ENCODE peak calls at places on chromosomes 13 and 19, in eight cellular contexts. Q is lower lobe of right lung, L is ascending aorta, I is CD14-positive monocyte, N is endothelial cell, F is tibial nerve, K is WTC11, V is AG09319. D is an unnamed sample.

GRCh38 chr13:74251778-74252519 is 117.7 kb upstream of the KLF12 start:
- DNase-seq in V (no peak), I (no peak), N (no peak), Q (no peak), L (no peak), F (no peak), K (no peak), D (no peak)

GRCh38 chr19:4399871-4400768 is at the start of gene SH3GL1:
- DNase-seq in F (peak; percentile 84), Q (peak; percentile 95), L (peak; percentile 74), K (peak; percentile 89), I (peak; percentile 95), N (peak; percentile 95), V (peak; percentile 79), D (peak; percentile 67)

GRCh38 chr13:71912524-71912923 is 45.5 kb upstream of the DACH1 start:
- DNase-seq in L (no peak), F (no peak), I (no peak), K (no peak), Q (no peak), N (no peak), V (no peak), D (no peak)

GRCh38 chr19:36939153-36939552 is 23.0 kb downstream of the ZNF568 start:
- DNase-seq in L (no peak), I (no peak), V (no peak), Q (no peak), K (no peak), N (no peak), F (no peak), D (no peak)

GRCh38 chr19:1247747-1248453 is 483 bp upstream of the MIDN start:
- DNase-seq in Q (peak; percentile 79), K (peak; percentile 71), V (no peak), F (no peak), I (peak; percentile 95), L (peak; percentile 75), N (peak; percentile 66), D (no peak)

GRCh38 chr13:84588023-84588422 is 705.7 kb upstream of the SLITRK1 start:
- DNase-seq in N (no peak), F (no peak), Q (no peak), K (no peak), V (no peak), L (no peak), I (no peak), D (no peak)

GRCh38 chr19:28042516-28042915 is 1170.4 kb downstream of the UQCRFS1 start:
- DNase-seq in V (no peak), K (no peak), I (no peak), Q (no peak), L (no peak), F (no peak), N (no peak), D (no peak)

GRCh38 chr13:78241278-78241919 is 322.8 kb upstream of the EDNRB start:
- DNase-seq in V (no peak), F (no peak), N (peak; percentile 66), Q (peak; percentile 43), I (no peak), L (no peak), K (peak; percentile 73), D (no peak)

GRCh38 chr13:61728468-61728867 is 312.8 kb upstream of the PCDH20 start:
- DNase-seq in F (no peak), K (no peak), Q (no peak), L (no peak), N (no peak), I (no peak), V (no peak), D (no peak)

GRCh38 chr19:3154957-3155736 is 19.3 kb downstream of the GNA15 start:
- DNase-seq in V (peak; percentile 96), L (peak; percentile 87), F (no peak), N (peak; percentile 73), K (no peak), Q (peak; percentile 82), I (peak; percentile 94), D (peak; percentile 98)

GRCh38 chr19:10421240-10421948 is 1.1 kb downstream of the PDE4A start:
- DNase-seq in L (no peak), F (no peak), N (no peak), I (no peak), Q (no peak), K (no peak), V (no peak), D (no peak)

GRCh38 chr13:37621811-37622361 is 23.3 kb upstream of the POSTN start:
- DNase-seq in L (no peak), Q (no peak), N (no peak), K (no peak), I (no peak), V (peak; percentile 61), F (no peak), D (peak; percentile 44)

GRCh38 chr13:66795636-66796035 is 434.5 kb downstream of the PCDH9 start:
- DNase-seq in F (no peak), I (no peak), L (no peak), N (no peak), V (no peak), Q (no peak), K (no peak), D (no peak)

GRCh38 chr13:29170451-29171082 is 350.4 kb downstream of the MTUS2 start:
- DNase-seq in Q (no peak), I (no peak), K (no peak), N (no peak), V (no peak), L (no peak), F (no peak), D (no peak)

DNA sequence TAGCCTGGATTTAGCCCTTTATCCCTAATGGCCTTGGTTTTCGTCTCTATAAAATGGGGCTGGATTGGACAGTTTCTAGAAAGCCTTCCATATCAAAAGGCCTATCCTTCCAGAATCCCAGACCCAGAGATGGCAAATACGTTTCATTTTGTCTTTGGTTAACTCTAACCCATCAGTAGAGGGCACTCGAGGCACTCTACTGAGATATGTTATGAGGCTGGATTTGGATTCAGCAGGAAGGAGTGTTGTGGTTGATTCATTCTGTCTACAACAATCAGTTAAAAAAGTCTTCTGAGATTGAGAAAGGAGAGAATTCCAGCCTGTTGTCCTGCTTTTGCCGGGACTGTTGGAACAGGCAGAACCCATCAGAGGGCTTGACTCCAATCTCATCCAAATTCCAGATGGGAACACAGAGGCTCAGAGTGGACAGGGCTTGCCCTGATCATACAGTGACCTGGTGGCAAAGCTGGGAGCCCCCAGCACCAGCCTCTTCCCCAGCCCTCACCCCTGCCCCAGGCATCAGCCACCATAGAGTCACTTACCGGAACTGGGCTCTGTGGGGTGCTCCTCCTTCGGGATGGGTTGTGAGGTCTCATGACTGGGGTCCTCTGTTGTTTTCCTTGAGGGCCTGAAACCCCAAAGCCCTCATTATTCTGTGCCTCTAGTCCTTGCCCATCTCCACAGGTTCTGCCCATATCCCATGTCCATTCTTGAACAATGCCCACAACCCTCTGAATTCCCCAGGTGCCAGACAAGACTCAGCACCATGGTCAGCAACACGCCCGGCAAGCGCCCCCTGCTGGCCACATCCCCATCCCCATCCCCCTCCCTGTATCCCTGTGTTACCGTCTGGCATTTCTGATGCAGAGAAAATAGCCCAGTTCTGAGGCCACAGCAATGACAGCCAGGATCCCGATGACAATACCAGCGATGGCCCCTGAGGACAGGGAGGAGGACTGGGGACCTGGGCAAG is 12.3 kb upstream of the ZNF180 start:
- DNase-seq in Q (no peak), L (no peak), F (no peak), V (peak; percentile 3), N (peak; percentile 26), I (no peak), K (peak; percentile 82), D (no peak)
- TF ChIP-seq CTCF in Q (peak; percentile 31), L (no peak), F (no peak), V (peak; percentile 29), N (peak; percentile 28), I (peak; percentile 49), K (peak; percentile 82), D (peak; percentile 73)

GRCh38 chr13:63636231-63636993 is 2220.8 kb upstream of the PCDH20 start:
- DNase-seq in L (no peak), N (peak; percentile 5), K (no peak), F (no peak), V (no peak), I (no peak), Q (no peak), D (no peak)
- TF ChIP-seq CTCF in L (no peak), N (peak; percentile 40), K (no peak), F (no peak), V (no peak), I (no peak), Q (no peak), D (no peak)

GRCh38 chr13:43516401-43516826 is 270.4 kb downstream of the ENOX1 start:
- DNase-seq in L (no peak), N (no peak), Q (no peak), K (no peak), V (peak; percentile 67), I (no peak), F (no peak), D (peak; percentile 54)
- TF ChIP-seq CTCF in L (no peak), N (no peak), Q (no peak), K (no peak), V (peak; percentile 1), I (no peak), F (no peak), D (no peak)

GRCh38 chr19:48813123-48813911 is 2.5 kb upstream of the BCAT2 start:
- DNase-seq in F (no peak), K (peak; percentile 57), V (no peak), Q (no peak), N (no peak), L (no peak), I (no peak), D (no peak)

GRCh38 chr19:48814895-48815294 is 4.1 kb upstream of the BCAT2 start:
- DNase-seq in I (no peak), L (no peak), N (no peak), Q (no peak), K (no peak), V (no peak), F (no peak), D (no peak)

GRCh38 chr19:48818234-48818823 is 7.5 kb upstream of the BCAT2 start:
- DNase-seq in V (no peak), F (no peak), Q (peak; percentile 83), K (no peak), I (no peak), L (no peak), N (no peak), D (no peak)

GRCh38 chr19:48817585-48818124 is 6.8 kb upstream of the BCAT2 start:
- DNase-seq in K (no peak), I (no peak), N (no peak), V (no peak), F (no peak), L (no peak), Q (no peak), D (no peak)

DNA sequence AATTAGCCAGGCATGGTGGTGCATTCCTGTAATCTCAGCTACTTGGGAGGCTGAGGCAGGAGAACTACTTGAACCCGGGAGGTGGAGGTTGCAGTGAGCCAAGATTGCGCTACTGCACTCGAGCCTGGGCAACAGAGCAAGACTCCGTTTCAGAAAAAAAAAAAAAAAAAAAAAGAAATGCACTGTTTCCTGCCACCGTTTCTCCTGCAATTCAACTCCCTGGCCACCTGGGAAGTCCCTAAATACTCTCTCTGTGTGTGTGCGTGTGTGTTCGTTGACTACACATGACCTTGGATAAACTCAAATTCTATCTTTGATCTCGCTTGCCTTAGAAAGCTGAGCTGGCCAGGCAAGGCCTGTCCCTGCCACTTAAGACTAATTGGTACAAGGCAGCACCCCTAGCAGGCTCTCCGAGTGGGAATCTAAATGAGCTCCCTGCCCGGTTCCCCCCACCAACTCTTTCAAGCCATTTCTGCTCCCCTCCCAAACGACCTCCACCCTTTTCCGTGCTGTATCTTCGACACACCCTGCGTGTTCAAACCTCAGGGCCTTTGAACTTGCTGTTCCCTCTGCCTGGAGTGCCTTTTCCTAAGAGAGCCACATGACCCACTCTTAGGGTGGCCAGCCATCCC is 5.2 kb upstream of the BCAT2 start:
- DNase-seq in F (no peak), K (no peak), V (no peak), I (no peak), N (no peak), L (no peak), Q (no peak), D (no peak)
- TF ChIP-seq CTCF in F (no peak), K (no peak), V (no peak), I (no peak), N (no peak), L (no peak), Q (no peak), D (no peak)

D was measured in HFF-Myc.